ENCODE peak calls at places on chromosomes 13 and 19, in four cellular contexts. N is T follicular helper cell; W is GM23338; A is stimulated activated CD4-positive, alpha-beta T cell treated with anti-CD3 and anti-CD28 coated beads, Interleukin-1b, Interleukin-23, amount 100 ng/mL, for 24 hours. B is an unnamed sample.
A peak's percentile ranks its signal among the peaks of the same experiment; 100 is the strongest.

GRCh38 chr13:81565849-81566248 is 1224.9 kb upstream of the SPRY2 start:
- DNase-seq in N (no peak), W (no peak), A (no peak), B (no peak)

GRCh38 chr13:21402586-21403307 is 56.4 kb downstream of the ZDHHC20 start:
- DNase-seq in N (no peak), W (no peak), A (no peak), B (no peak)

GRCh38 chr13:22201395-22201794 is 530.5 kb downstream of the FGF9 start:
- DNase-seq in N (no peak), W (no peak), A (no peak), B (no peak)

GRCh38 chr13:90918551-90918950 is 428.9 kb upstream of the MIR17HG start:
- DNase-seq in N (no peak), W (no peak), A (no peak), B (no peak)

GRCh38 chr13:73467103-73467502 is 408.3 kb downstream of the KLF5 start:
- DNase-seq in N (no peak), W (no peak), A (no peak), B (no peak)

GRCh38 chr19:50025022-50025793 is at the start of gene VRK3:
- DNase-seq in N (peak; percentile 98), W (peak; percentile 100), A (peak; percentile 95), B (peak; percentile 97)

GRCh38 chr13:44498969-44499368 is 77.2 kb downstream of the TSC22D1 start:
- DNase-seq in N (no peak), W (no peak), A (no peak), B (no peak)

GRCh38 chr19:4352701-4353121 is 9.3 kb downstream of the MPND start:
- DNase-seq in N (peak; percentile 48), W (peak; percentile 87), A (peak; percentile 27), B (no peak)

GRCh38 chr19:40716031-40716654 is 543 bp downstream of the COQ8B start:
- DNase-seq in N (peak; percentile 54), W (no peak), A (peak; percentile 51), B (peak; percentile 19)

GRCh38 chr13:73549717-73550116 is 490.9 kb downstream of the KLF5 start:
- DNase-seq in N (no peak), W (no peak), A (no peak), B (no peak)

GRCh38 chr19:28170066-28170465 is 1042.9 kb downstream of the UQCRFS1 start:
- DNase-seq in N (no peak), W (no peak), A (no peak), B (no peak)

GRCh38 chr19:3403489-3404323 is 37.3 kb downstream of the NFIC start:
- DNase-seq in N (no peak), W (peak; percentile 31), A (no peak), B (no peak)

GRCh38 chr13:110305001-110305400 is 2.0 kb downstream of the COL4A1 start:
- DNase-seq in N (no peak), W (no peak), A (no peak), B (no peak)

GRCh38 chr13:24004142-24004541 is 106.8 kb upstream of the C1QTNF9B start:
- DNase-seq in N (no peak), W (no peak), A (no peak), B (no peak)

GRCh38 chr13:28306325-28306724 is 168.0 kb downstream of the PAN3 start:
- DNase-seq in N (no peak), W (no peak), A (no peak), B (no peak)

GRCh38 chr19:4064551-4065260 is 2.0 kb downstream of the ZBTB7A start:
- DNase-seq in N (peak; percentile 43), W (peak; percentile 59), A (no peak), B (no peak)

GRCh38 chr13:27423333-27423732 is 1.1 kb upstream of the GTF3A start:
- DNase-seq in N (no peak), W (no peak), A (no peak), B (no peak)

GRCh38 chr19:34172661-34173144 is 399 bp downstream of the LSM14A start:
- DNase-seq in N (no peak), W (no peak), A (no peak), B (no peak)

GRCh38 chr19:50501568-50502475 is 9.2 kb downstream of the JOSD2 start:
- DNase-seq in N (no peak), W (no peak), A (no peak), B (no peak)

GRCh38 chr13:29936051-29936813 is 85.8 kb upstream of the UBL3 start:
- DNase-seq in N (no peak), W (no peak), A (no peak), B (no peak)

GRCh38 chr13:31950121-31950810 is 81.3 kb upstream of the FRY start:
- DNase-seq in N (no peak), W (no peak), A (no peak), B (no peak)

GRCh38 chr13:73767191-73767741 is 366.9 kb downstream of the KLF12 start:
- DNase-seq in N (no peak), W (peak; percentile 87), A (no peak), B (no peak)

GRCh38 chr19:45467456-45468158 is at the start of gene FOSB:
- DNase-seq in N (peak; percentile 92), W (peak; percentile 99), A (peak; percentile 87), B (peak; percentile 92)

GRCh38 chr13:32720026-32720425 is 133.8 kb downstream of the PDS5B start:
- DNase-seq in N (no peak), W (no peak), A (no peak), B (no peak)

GRCh38 chr19:16156904-16157303 is 13.4 kb downstream of the HSH2D start:
- DNase-seq in N (no peak), W (no peak), A (no peak), B (no peak)

GRCh38 chr19:48806518-48806817 is 4.4 kb downstream of the BCAT2 start:
- DNase-seq in N (peak; percentile 27), W (peak; percentile 94), A (no peak), B (peak; percentile 20)

GRCh38 chr13:25690582-25690981 is 318.8 kb downstream of the ATP8A2 start:
- DNase-seq in N (no peak), W (no peak), A (no peak), B (no peak)

GRCh38 chr13:48236528-48237353 is 3.7 kb downstream of the ITM2B start:
- DNase-seq in N (no peak), W (no peak), A (no peak), B (no peak)

GRCh38 chr19:33486936-33487793 is 34.4 kb downstream of the PEPD start:
- DNase-seq in N (no peak), W (no peak), A (no peak), B (no peak)

GRCh38 chr19:19134687-19135158 is 3.6 kb downstream of the TMEM161A start:
- DNase-seq in N (no peak), W (peak; percentile 93), A (no peak), B (no peak)

GRCh38 chr13:109330941-109331340 is 455.4 kb downstream of the IRS2 start:
- DNase-seq in N (no peak), W (no peak), A (no peak), B (no peak)

GRCh38 chr19:12837225-12837624 is 1.1 kb upstream of the MAST1 start:
- DNase-seq in N (no peak), W (peak; percentile 24), A (no peak), B (no peak)